ENCODE peak calls at places on chromosome 22, in six cellular contexts. J is SK-N-SH, H is A549, C is HCT116, T is WTC11, S is H1. U is an unnamed sample.

GRCh38 chr22:20531404-20532181 is 24.2 kb downstream of the MED15 start:
- DNase-seq in J (peak; percentile 78), H (peak; percentile 68), C (peak; percentile 79), T (peak; percentile 23), S (no peak), U (no peak)

GRCh38 chr22:50305658-50306566 is 1.5 kb downstream of the PLXNB2 start:
- DNase-seq in J (peak; percentile 77), H (peak; percentile 80), C (peak; percentile 66), T (no peak), S (no peak), U (peak; percentile 46)

GRCh38 chr22:50280022-50280707 is 10.0 kb upstream of the MAPK11 start:
- DNase-seq in J (no peak), H (no peak), C (no peak), T (no peak), S (no peak), U (no peak)

GRCh38 chr22:19723165-19723989 is at the start of gene GP1BB:
- DNase-seq in J (no peak), H (no peak), C (no peak), T (peak; percentile 54), S (no peak), U (peak; percentile 78)

GRCh38 chr22:24390576-24390975 is 36.8 kb upstream of the ADORA2A start:
- DNase-seq in J (no peak), H (no peak), C (no peak), T (no peak), S (no peak), U (no peak)

GRCh38 chr22:19887251-19887985 is 32.7 kb upstream of the GNB1L start:
- DNase-seq in J (no peak), H (no peak), C (no peak), T (peak; percentile 5), S (no peak), U (no peak)

GRCh38 chr22:20099099-20099711 is 16.7 kb upstream of the RANBP1 start:
- DNase-seq in J (no peak), H (no peak), C (no peak), T (no peak), S (no peak), U (no peak)

GRCh38 chr22:23675502-23676415 is 15.1 kb upstream of the RGL4 start:
- DNase-seq in J (no peak), H (no peak), C (no peak), T (no peak), S (no peak), U (no peak)

GRCh38 chr22:16806401-16806800 is 18.8 kb downstream of the XKR3 start:
- DNase-seq in J (no peak), H (no peak), C (no peak), T (no peak), S (no peak), U (no peak)

GRCh38 chr22:50418624-50419023 is 56.2 kb downstream of the SBF1 start:
- DNase-seq in J (no peak), H (no peak), C (no peak), T (no peak), S (no peak), U (no peak)

GRCh38 chr22:20205964-20206708 is 55.3 kb upstream of the CCDC188 start:
- DNase-seq in J (no peak), H (peak; percentile 59), C (peak; percentile 75), T (no peak), S (no peak), U (peak; percentile 83)

GRCh38 chr22:44181912-44182590 is 1.3 kb downstream of the PARVG start:
- DNase-seq in J (no peak), H (no peak), C (no peak), T (no peak), S (no peak), U (peak; percentile 33)
- TF ChIP-seq MAX in J (no peak), H (no peak), C (no peak), T (no peak), S (no peak), U (no peak)

DNA sequence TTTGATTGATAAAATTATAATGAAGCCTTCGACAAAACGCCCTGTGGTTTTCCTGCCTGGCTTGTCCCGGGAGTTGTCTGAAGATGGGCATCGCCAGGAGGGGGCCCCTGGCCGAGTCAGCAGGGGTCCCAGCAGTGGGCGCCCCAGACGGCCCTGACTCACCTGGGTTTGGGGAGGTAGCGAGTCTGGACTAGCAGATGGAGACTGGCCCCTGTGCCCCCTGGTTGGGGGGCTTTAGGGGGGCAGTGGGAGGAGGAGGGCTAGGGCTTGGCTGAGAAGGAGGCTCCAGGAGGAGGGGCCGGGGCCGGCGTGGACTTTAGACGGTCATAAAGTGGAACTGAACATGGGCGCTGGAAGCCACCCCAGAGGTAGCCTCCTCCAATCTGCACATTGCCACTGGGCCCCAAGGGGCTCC is 410 bp upstream of the LIF start:
- DNase-seq in J (peak; percentile 53), H (no peak), C (no peak), T (no peak), S (no peak), U (no peak)
- TF ChIP-seq MAX in J (no peak), H (no peak), C (no peak), T (no peak), S (no peak), U (no peak)

GRCh38 chr22:45726081-45726480 is 54.4 kb downstream of the ATXN10 start:
- DNase-seq in J (no peak), H (no peak), C (no peak), T (no peak), S (no peak), U (no peak)

GRCh38 chr22:45731041-45731797 is 59.6 kb downstream of the ATXN10 start:
- DNase-seq in J (no peak), H (peak; percentile 25), C (no peak), T (no peak), S (no peak), U (no peak)

GRCh38 chr22:45735273-45735672 is 63.6 kb downstream of the ATXN10 start:
- DNase-seq in J (no peak), H (no peak), C (no peak), T (no peak), S (no peak), U (no peak)

GRCh38 chr22:45731798-45732495 is 60.3 kb downstream of the ATXN10 start:
- DNase-seq in J (no peak), H (peak; percentile 28), C (no peak), T (no peak), S (no peak), U (peak; percentile 20)
- TF ChIP-seq MAX in J (no peak), H (peak; percentile 13), C (no peak), T (no peak), S (no peak), U (no peak)

DNA sequence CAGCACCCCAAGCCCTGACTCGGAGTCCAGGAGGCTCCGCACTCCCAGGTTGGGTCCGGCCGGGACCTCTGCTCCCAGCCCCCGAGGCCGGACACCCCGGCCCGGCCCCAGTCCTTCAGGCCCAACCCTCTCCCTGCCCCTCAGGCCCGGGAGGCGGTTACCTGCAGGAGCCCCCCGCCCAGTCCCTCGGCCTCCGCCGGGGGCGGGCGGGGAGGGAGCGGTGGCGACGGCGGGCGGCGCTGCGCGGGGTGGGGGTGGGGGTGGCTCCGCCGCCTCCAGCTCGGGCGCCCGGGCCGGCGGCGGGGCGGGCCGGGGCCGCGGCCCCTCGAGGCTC is 308 bp downstream of the TCF20 start:
- DNase-seq in J (no peak), H (no peak), C (peak; percentile 2), T (peak; percentile 60), S (no peak), U (peak; percentile 54)
- TF ChIP-seq MAX in J (no peak), H (no peak), C (no peak), T (no peak), S (no peak), U (no peak)

DNA sequence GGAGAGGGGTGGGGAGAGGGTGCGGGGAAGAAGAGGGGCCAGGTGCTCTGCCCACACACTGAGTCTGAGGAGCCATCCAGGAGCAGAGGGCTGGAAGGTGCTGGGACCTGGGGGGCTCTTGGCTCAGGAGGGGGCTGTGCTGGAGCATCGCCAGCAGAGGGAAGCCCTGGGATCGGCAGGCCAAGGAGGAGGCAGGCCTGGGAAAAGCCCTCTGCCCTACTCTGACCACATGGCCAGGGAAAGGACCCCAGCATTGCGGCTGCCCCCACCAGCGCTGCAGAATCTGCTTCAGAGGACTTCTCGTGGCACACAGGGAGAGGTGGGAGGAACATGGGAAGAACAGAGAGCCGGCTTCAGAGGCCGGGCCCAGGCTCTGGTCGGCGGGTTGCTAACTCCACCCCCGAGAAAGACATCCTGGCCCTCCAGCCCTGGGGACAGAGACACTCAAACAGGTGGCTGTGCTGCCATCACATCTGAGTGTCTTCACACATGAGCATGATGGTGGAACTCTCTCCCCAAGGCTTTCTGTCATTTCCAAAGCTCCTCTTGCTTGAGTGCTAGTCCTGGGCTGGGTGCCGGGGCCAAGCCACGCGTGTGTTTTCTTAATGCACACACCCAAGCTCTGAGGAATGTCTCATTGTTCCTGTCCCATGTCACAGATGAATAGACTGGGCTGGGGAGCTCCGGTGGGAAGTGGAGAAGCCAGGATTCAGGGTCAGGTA is 1378.0 kb downstream of the BRD1 start:
- DNase-seq in J (no peak), H (no peak), C (no peak), T (no peak), S (no peak), U (no peak)
- TF ChIP-seq MAX in J (no peak), H (no peak), C (no peak), T (no peak), S (no peak), U (no peak)

GRCh38 chr22:22316589-22316988 is 72.0 kb downstream of the VPREB1 start:
- DNase-seq in J (no peak), H (no peak), C (no peak), T (peak; percentile 18), S (no peak), U (no peak)
- TF ChIP-seq MAX in J (no peak), H (no peak), C (no peak), T (no peak), S (no peak), U (no peak)

GRCh38 chr22:47196881-47197701 is 434.6 kb downstream of the TBC1D22A start:
- DNase-seq in J (no peak), H (no peak), C (no peak), T (no peak), S (no peak), U (no peak)
- TF ChIP-seq MAX in J (no peak), H (no peak), C (no peak), T (no peak), S (no peak), U (no peak)

GRCh38 chr22:33909906-33910305 is 10.4 kb downstream of the LARGE1 start:
- DNase-seq in J (no peak), H (no peak), C (no peak), T (no peak), S (no peak), U (peak; percentile 89)

GRCh38 chr22:33906475-33906874 is 13.8 kb downstream of the LARGE1 start:
- DNase-seq in J (no peak), H (no peak), C (no peak), T (no peak), S (no peak), U (no peak)

GRCh38 chr22:33908201-33909074 is 11.8 kb downstream of the LARGE1 start:
- DNase-seq in J (no peak), H (no peak), C (no peak), T (no peak), S (no peak), U (no peak)

GRCh38 chr22:33906954-33907353 is 13.3 kb downstream of the LARGE1 start:
- DNase-seq in J (no peak), H (no peak), C (no peak), T (no peak), S (no peak), U (no peak)

DNA sequence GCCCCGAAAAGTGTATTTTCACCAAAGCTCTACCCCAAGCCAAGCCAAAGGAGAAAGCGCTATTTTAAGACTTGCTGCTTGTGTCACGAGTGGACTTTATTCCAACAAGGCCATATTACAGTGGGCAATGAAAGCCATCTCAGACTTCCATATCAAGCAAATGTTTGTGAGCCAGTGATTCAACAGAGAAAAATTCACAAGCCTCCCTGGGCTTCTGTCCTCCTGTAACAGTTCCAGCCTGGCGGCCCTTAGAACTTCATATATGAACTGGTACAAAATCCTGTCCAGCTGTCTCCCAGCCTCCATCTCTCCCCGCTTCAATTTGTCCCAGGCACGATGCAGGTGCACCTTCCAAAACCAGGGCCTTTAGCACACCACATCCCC is 11.2 kb downstream of the LARGE1 start:
- DNase-seq in J (no peak), H (no peak), C (no peak), T (no peak), S (no peak), U (no peak)
- TF ChIP-seq MAX in J (no peak), H (no peak), C (no peak), T (no peak), S (no peak), U (no peak)